ENCODE peak calls at places on chromosomes 6 and 20, in six cellular contexts. One of them, this sample, is unnamed.

GRCh38 chr20:62310757-62311121 is 7.9 kb downstream of the ADRM1 start:
- DNase-seq in cardiac fibroblast: no peak
- DNase-seq in MCF 10A: no peak
- DNase-seq in colonic mucosa: no peak
- DNase-seq in fibroblast of lung: peak
- DNase-seq in AG09319: no peak
- DNase-seq in this sample: no peak

GRCh38 chr20:35697696-35698297 is 1.4 kb downstream of the NFS1 start:
- DNase-seq in cardiac fibroblast: no peak
- DNase-seq in colonic mucosa: no peak
- DNase-seq in MCF 10A: no peak
- DNase-seq in fibroblast of lung: no peak
- DNase-seq in AG09319: no peak
- DNase-seq in this sample: no peak

GRCh38 chr6:50820590-50821234 is 2.0 kb downstream of the TFAP2B start:
- DNase-seq in colonic mucosa: no peak
- DNase-seq in MCF 10A: no peak
- DNase-seq in AG09319: no peak
- DNase-seq in fibroblast of lung: no peak
- DNase-seq in cardiac fibroblast: no peak
- DNase-seq in this sample: no peak

GRCh38 chr20:48910360-48910781 is 11.1 kb upstream of the ARFGEF2 start:
- DNase-seq in cardiac fibroblast: peak
- DNase-seq in AG09319: no peak
- DNase-seq in MCF 10A: no peak
- DNase-seq in colonic mucosa: no peak
- DNase-seq in fibroblast of lung: peak
- DNase-seq in this sample: no peak

GRCh38 chr6:2877057-2877882 is 25.8 kb downstream of the SERPINB9 start:
- DNase-seq in fibroblast of lung: peak
- DNase-seq in cardiac fibroblast: peak
- DNase-seq in MCF 10A: peak
- DNase-seq in AG09319: no peak
- DNase-seq in colonic mucosa: peak
- DNase-seq in this sample: no peak

GRCh38 chr6:39840781-39841180 is 48.6 kb downstream of the DAAM2 start:
- DNase-seq in MCF 10A: no peak
- DNase-seq in cardiac fibroblast: no peak
- DNase-seq in fibroblast of lung: no peak
- DNase-seq in colonic mucosa: no peak
- DNase-seq in AG09319: no peak
- DNase-seq in this sample: no peak

GRCh38 chr20:8400461-8400860 is 268.4 kb downstream of the PLCB1 start:
- DNase-seq in colonic mucosa: no peak
- DNase-seq in MCF 10A: no peak
- DNase-seq in AG09319: no peak
- DNase-seq in cardiac fibroblast: no peak
- DNase-seq in fibroblast of lung: no peak
- DNase-seq in this sample: no peak

GRCh38 chr6:44572346-44572745 is 184.8 kb downstream of the CDC5L start:
- DNase-seq in AG09319: no peak
- DNase-seq in cardiac fibroblast: peak
- DNase-seq in MCF 10A: no peak
- DNase-seq in fibroblast of lung: no peak
- DNase-seq in colonic mucosa: no peak
- DNase-seq in this sample: no peak

GRCh38 chr6:105601541-105602174 is 198.8 kb upstream of the PREP start:
- DNase-seq in AG09319: peak
- DNase-seq in cardiac fibroblast: peak
- DNase-seq in colonic mucosa: peak
- DNase-seq in fibroblast of lung: peak
- DNase-seq in MCF 10A: peak
- DNase-seq in this sample: no peak

GRCh38 chr6:169725270-169726048 is 1.2 kb upstream of the PHF10 start:
- DNase-seq in AG09319: no peak
- DNase-seq in cardiac fibroblast: peak
- DNase-seq in colonic mucosa: peak
- DNase-seq in MCF 10A: peak
- DNase-seq in fibroblast of lung: peak
- DNase-seq in this sample: peak

GRCh38 chr20:49345538-49345937 is 67.7 kb upstream of the ZNFX1 start:
- DNase-seq in AG09319: peak
- DNase-seq in cardiac fibroblast: peak
- DNase-seq in colonic mucosa: no peak
- DNase-seq in fibroblast of lung: peak
- DNase-seq in MCF 10A: peak
- DNase-seq in this sample: no peak

GRCh38 chr20:55103188-55103587 is 627.8 kb downstream of the DOK5 start:
- DNase-seq in colonic mucosa: peak
- DNase-seq in AG09319: no peak
- DNase-seq in cardiac fibroblast: no peak
- DNase-seq in MCF 10A: no peak
- DNase-seq in fibroblast of lung: no peak
- DNase-seq in this sample: no peak

GRCh38 chr20:59149678-59150504 is 13.7 kb upstream of the ZNF831 start:
- DNase-seq in fibroblast of lung: no peak
- DNase-seq in MCF 10A: no peak
- DNase-seq in AG09319: no peak
- DNase-seq in cardiac fibroblast: no peak
- DNase-seq in colonic mucosa: no peak
- DNase-seq in this sample: no peak

GRCh38 chr6:150485559-150486517 is 113.8 kb upstream of the PLEKHG1 start:
- DNase-seq in MCF 10A: no peak
- DNase-seq in cardiac fibroblast: peak
- DNase-seq in fibroblast of lung: no peak
- DNase-seq in AG09319: no peak
- DNase-seq in colonic mucosa: no peak
- DNase-seq in this sample: no peak

GRCh38 chr20:53581444-53582311 is 12.0 kb downstream of the ZNF217 start:
- DNase-seq in AG09319: no peak
- DNase-seq in fibroblast of lung: no peak
- DNase-seq in MCF 10A: no peak
- DNase-seq in cardiac fibroblast: no peak
- DNase-seq in colonic mucosa: no peak
- DNase-seq in this sample: no peak

GRCh38 chr6:108518714-108519576 is 41.8 kb upstream of the FOXO3 start:
- DNase-seq in MCF 10A: peak
- DNase-seq in cardiac fibroblast: peak
- DNase-seq in fibroblast of lung: peak
- DNase-seq in AG09319: no peak
- DNase-seq in colonic mucosa: no peak
- DNase-seq in this sample: peak

GRCh38 chr6:20031342-20031741 is 180.9 kb downstream of the MBOAT1 start:
- DNase-seq in AG09319: no peak
- DNase-seq in cardiac fibroblast: no peak
- DNase-seq in MCF 10A: no peak
- DNase-seq in colonic mucosa: no peak
- DNase-seq in fibroblast of lung: no peak
- DNase-seq in this sample: no peak

GRCh38 chr20:5886788-5887187 is 63.5 kb downstream of the TRMT6 start:
- DNase-seq in AG09319: no peak
- DNase-seq in colonic mucosa: no peak
- DNase-seq in fibroblast of lung: peak
- DNase-seq in MCF 10A: peak
- DNase-seq in cardiac fibroblast: peak
- DNase-seq in this sample: no peak

GRCh38 chr6:26246553-26246952 is 118.4 kb upstream of the BTN3A2 start:
- DNase-seq in AG09319: no peak
- DNase-seq in fibroblast of lung: no peak
- DNase-seq in MCF 10A: no peak
- DNase-seq in colonic mucosa: no peak
- DNase-seq in cardiac fibroblast: no peak
- DNase-seq in this sample: no peak

GRCh38 chr6:26251354-26252081 is 113.5 kb upstream of the BTN3A2 start:
- DNase-seq in fibroblast of lung: peak
- DNase-seq in AG09319: peak
- DNase-seq in cardiac fibroblast: peak
- DNase-seq in MCF 10A: peak
- DNase-seq in colonic mucosa: peak
- DNase-seq in this sample: peak

GRCh38 chr6:26250806-26251075 is 114.3 kb upstream of the BTN3A2 start:
- DNase-seq in MCF 10A: no peak
- DNase-seq in colonic mucosa: peak
- DNase-seq in cardiac fibroblast: no peak
- DNase-seq in fibroblast of lung: no peak
- DNase-seq in AG09319: no peak
- DNase-seq in this sample: no peak

GRCh38 chr6:26249709-26249958 is 115.4 kb upstream of the BTN3A2 start:
- DNase-seq in fibroblast of lung: no peak
- DNase-seq in AG09319: no peak
- DNase-seq in cardiac fibroblast: no peak
- DNase-seq in MCF 10A: no peak
- DNase-seq in colonic mucosa: peak
- DNase-seq in this sample: no peak

GRCh38 chr6:26249959-26250805 is 114.8 kb upstream of the BTN3A2 start:
- DNase-seq in cardiac fibroblast: peak
- DNase-seq in AG09319: no peak
- DNase-seq in colonic mucosa: peak
- DNase-seq in fibroblast of lung: peak
- DNase-seq in MCF 10A: peak
- DNase-seq in this sample: peak
- TF ChIP-seq CTCF in cardiac fibroblast: peak
- TF ChIP-seq CTCF in AG09319: peak
- TF ChIP-seq CTCF in colonic mucosa: peak
- TF ChIP-seq CTCF in fibroblast of lung: peak
- TF ChIP-seq CTCF in MCF 10A: peak
- TF ChIP-seq CTCF in this sample: peak

DNA sequence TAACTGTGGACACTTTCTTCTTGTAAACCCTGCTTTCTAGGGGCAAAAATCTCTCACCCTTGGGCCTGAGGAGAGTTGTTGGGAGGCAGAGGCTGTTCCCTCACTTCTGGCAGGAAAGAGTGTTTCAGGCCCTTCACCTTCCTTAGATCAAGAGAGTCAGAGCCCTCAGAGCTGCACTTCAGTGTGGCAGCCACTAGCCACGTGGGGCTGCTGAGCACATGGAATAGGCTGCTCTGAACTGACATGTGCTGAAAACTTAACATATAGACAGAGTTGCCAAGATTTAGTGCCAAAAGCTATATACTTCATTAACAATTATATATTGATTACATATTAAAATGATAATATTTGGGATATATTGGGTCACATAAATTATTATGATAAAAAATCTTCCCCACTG is 4.4 kb upstream of the LMBRD1 start:
- DNase-seq in AG09319: no peak
- DNase-seq in MCF 10A: no peak
- DNase-seq in cardiac fibroblast: no peak
- DNase-seq in fibroblast of lung: no peak
- DNase-seq in colonic mucosa: no peak
- DNase-seq in this sample: no peak
- TF ChIP-seq CTCF in AG09319: no peak
- TF ChIP-seq CTCF in MCF 10A: no peak
- TF ChIP-seq CTCF in cardiac fibroblast: no peak
- TF ChIP-seq CTCF in fibroblast of lung: no peak
- TF ChIP-seq CTCF in colonic mucosa: no peak
- TF ChIP-seq CTCF in this sample: no peak

DNA sequence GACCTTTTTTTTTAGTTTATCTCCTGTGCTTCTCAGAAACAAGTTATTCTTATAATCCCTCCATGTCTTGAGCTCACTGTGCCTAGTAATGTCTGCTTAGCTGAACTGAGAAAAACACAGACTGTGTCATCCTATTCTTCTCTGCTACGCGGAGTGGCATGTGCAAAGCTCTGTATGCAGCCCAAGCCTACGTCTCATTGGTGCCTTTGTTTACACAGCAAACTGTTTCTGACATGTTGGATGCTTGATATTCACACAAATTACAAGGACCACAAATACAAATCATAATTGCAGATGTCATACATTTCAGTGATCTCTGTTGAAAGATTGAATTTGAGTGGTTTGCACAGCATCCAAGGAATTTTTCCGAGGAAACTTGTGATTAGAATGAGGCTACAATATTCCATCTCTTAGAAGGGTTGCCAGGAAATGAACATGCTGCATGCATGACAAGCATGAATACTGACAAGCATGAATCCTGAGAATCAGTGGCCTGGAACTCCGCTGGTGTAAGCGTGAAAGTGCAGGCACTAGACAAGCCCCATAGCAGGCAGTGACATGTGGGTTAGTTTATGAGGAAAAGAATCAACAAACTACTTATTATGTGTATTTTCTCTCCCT is 128.4 kb upstream of the SGK1 start:
- DNase-seq in MCF 10A: no peak
- DNase-seq in colonic mucosa: no peak
- DNase-seq in cardiac fibroblast: peak
- DNase-seq in fibroblast of lung: peak
- DNase-seq in AG09319: peak
- DNase-seq in this sample: peak
- TF ChIP-seq CTCF in MCF 10A: no peak
- TF ChIP-seq CTCF in colonic mucosa: no peak
- TF ChIP-seq CTCF in cardiac fibroblast: no peak
- TF ChIP-seq CTCF in fibroblast of lung: no peak
- TF ChIP-seq CTCF in AG09319: no peak
- TF ChIP-seq CTCF in this sample: peak

GRCh38 chr6:32083812-32084768 is 25.0 kb downstream of the TNXB start:
- DNase-seq in MCF 10A: no peak
- DNase-seq in colonic mucosa: no peak
- DNase-seq in cardiac fibroblast: no peak
- DNase-seq in fibroblast of lung: no peak
- DNase-seq in AG09319: no peak
- DNase-seq in this sample: no peak

GRCh38 chr6:32087574-32088486 is 21.3 kb downstream of the TNXB start:
- DNase-seq in fibroblast of lung: peak
- DNase-seq in cardiac fibroblast: peak
- DNase-seq in MCF 10A: peak
- DNase-seq in AG09319: peak
- DNase-seq in colonic mucosa: peak
- DNase-seq in this sample: peak

GRCh38 chr6:32084780-32085179 is 24.4 kb downstream of the TNXB start:
- DNase-seq in MCF 10A: no peak
- DNase-seq in fibroblast of lung: no peak
- DNase-seq in AG09319: no peak
- DNase-seq in cardiac fibroblast: no peak
- DNase-seq in colonic mucosa: no peak
- DNase-seq in this sample: no peak

GRCh38 chr6:32086661-32087573 is 22.2 kb downstream of the TNXB start:
- DNase-seq in MCF 10A: peak
- DNase-seq in fibroblast of lung: peak
- DNase-seq in cardiac fibroblast: peak
- DNase-seq in AG09319: peak
- DNase-seq in colonic mucosa: no peak
- DNase-seq in this sample: no peak

DNA sequence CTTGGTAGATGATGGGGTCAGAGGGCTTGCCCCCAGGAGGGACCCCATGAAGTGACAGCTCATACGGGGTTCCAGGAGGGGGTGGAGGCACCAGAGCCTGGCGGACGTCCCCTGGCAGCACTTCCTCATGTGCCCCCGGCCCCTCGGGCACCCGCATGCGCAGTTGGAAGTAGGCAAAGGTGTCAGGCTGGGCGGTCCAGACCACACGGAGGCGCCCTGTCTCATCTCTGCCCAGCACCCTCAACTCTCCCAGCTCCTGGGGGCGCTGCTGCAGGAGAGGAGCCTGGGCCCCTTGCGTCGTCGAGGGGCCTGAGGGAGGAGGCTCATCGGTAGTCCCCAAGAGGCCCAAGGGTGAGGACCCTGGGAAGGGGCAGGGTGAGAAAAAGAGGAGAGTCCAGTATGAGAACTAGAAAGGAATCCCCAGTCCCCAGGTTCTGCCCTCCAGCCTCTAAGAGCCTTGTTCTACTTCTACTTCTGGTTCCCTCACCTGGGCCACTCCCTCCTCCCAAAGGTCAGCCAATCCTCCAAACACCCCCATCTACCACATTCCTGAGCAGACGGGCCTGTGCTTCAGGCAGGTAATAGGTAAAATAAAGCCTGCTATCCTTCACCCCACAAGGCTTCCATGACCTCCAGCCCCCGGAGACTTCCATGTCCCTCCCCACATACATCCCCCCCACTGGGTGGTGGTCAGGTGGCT is 23.2 kb downstream of the TNXB start:
- DNase-seq in cardiac fibroblast: no peak
- DNase-seq in colonic mucosa: no peak
- DNase-seq in fibroblast of lung: no peak
- DNase-seq in MCF 10A: no peak
- DNase-seq in AG09319: no peak
- DNase-seq in this sample: peak
- TF ChIP-seq CTCF in cardiac fibroblast: no peak
- TF ChIP-seq CTCF in colonic mucosa: no peak
- TF ChIP-seq CTCF in fibroblast of lung: no peak
- TF ChIP-seq CTCF in MCF 10A: no peak
- TF ChIP-seq CTCF in AG09319: no peak
- TF ChIP-seq CTCF in this sample: no peak

This sample was measured in SK-N-SH.